ENCODE peak calls at places on chromosomes 2 and 18, in four cellular contexts. One of them, this sample, is unnamed.

GRCh38 chr2:10414000-10414451 is 34.1 kb downstream of the ODC1 start:
- DNase-seq in HepG2: no peak
- DNase-seq in GM12878: no peak
- DNase-seq in K562: no peak
- DNase-seq in this sample: no peak

GRCh38 chr2:38572167-38572566 is 30.6 kb downstream of the HNRNPLL start:
- DNase-seq in HepG2: no peak
- DNase-seq in GM12878: no peak
- DNase-seq in K562: no peak
- DNase-seq in this sample: no peak

GRCh38 chr18:79508565-79509535 is 113.1 kb downstream of the NFATC1 start:
- DNase-seq in HepG2: no peak
- DNase-seq in GM12878: no peak
- DNase-seq in K562: no peak
- DNase-seq in this sample: no peak

GRCh38 chr18:45335644-45336043 is 279.6 kb upstream of the SLC14A2 start:
- DNase-seq in HepG2: no peak
- DNase-seq in GM12878: no peak
- DNase-seq in K562: no peak
- DNase-seq in this sample: no peak

GRCh38 chr2:1995584-1995983 is 251.3 kb upstream of the PXDN start:
- DNase-seq in HepG2: no peak
- DNase-seq in GM12878: no peak
- DNase-seq in K562: no peak
- DNase-seq in this sample: no peak

GRCh38 chr2:104388296-104388695 is 465.6 kb upstream of the POU3F3 start:
- DNase-seq in HepG2: no peak
- DNase-seq in GM12878: no peak
- DNase-seq in K562: no peak
- DNase-seq in this sample: no peak

GRCh38 chr18:366466-367053 is 98.7 kb upstream of the THOC1 start:
- DNase-seq in HepG2: no peak
- DNase-seq in GM12878: no peak
- DNase-seq in K562: no peak
- DNase-seq in this sample: no peak

GRCh38 chr2:30385327-30385726 is 61.7 kb upstream of the LCLAT1 start:
- DNase-seq in HepG2: no peak
- DNase-seq in GM12878: no peak
- DNase-seq in K562: no peak
- DNase-seq in this sample: no peak

GRCh38 chr2:217797661-217798069 is 205.1 kb downstream of the TNS1 start:
- DNase-seq in HepG2: no peak
- DNase-seq in GM12878: no peak
- DNase-seq in K562: peak
- DNase-seq in this sample: no peak

GRCh38 chr2:64670047-64670446 is 16.3 kb upstream of the SERTAD2 start:
- DNase-seq in HepG2: no peak
- DNase-seq in GM12878: no peak
- DNase-seq in K562: no peak
- DNase-seq in this sample: no peak

GRCh38 chr2:83582589-83582988 is 876.5 kb downstream of the SUCLG1 start:
- DNase-seq in HepG2: no peak
- DNase-seq in GM12878: no peak
- DNase-seq in K562: no peak
- DNase-seq in this sample: no peak

GRCh38 chr2:223000872-223001825 is 50.8 kb upstream of the KCNE4 start:
- DNase-seq in HepG2: no peak
- DNase-seq in GM12878: no peak
- DNase-seq in K562: no peak
- DNase-seq in this sample: no peak

GRCh38 chr2:33477473-33478468 is 1.3 kb downstream of the RASGRP3 start:
- DNase-seq in HepG2: no peak
- DNase-seq in GM12878: no peak
- DNase-seq in K562: peak
- DNase-seq in this sample: no peak

GRCh38 chr2:33426666-33427231 is 49.7 kb upstream of the RASGRP3 start:
- DNase-seq in HepG2: peak
- DNase-seq in GM12878: no peak
- DNase-seq in K562: no peak
- DNase-seq in this sample: no peak

GRCh38 chr18:78915446-78916008 is 64.1 kb upstream of the SALL3 start:
- DNase-seq in HepG2: no peak
- DNase-seq in GM12878: no peak
- DNase-seq in K562: no peak
- DNase-seq in this sample: no peak

GRCh38 chr2:61134141-61134540 is 27.8 kb upstream of the C2orf74 start:
- DNase-seq in HepG2: peak
- DNase-seq in GM12878: no peak
- DNase-seq in K562: no peak
- DNase-seq in this sample: no peak

DNA sequence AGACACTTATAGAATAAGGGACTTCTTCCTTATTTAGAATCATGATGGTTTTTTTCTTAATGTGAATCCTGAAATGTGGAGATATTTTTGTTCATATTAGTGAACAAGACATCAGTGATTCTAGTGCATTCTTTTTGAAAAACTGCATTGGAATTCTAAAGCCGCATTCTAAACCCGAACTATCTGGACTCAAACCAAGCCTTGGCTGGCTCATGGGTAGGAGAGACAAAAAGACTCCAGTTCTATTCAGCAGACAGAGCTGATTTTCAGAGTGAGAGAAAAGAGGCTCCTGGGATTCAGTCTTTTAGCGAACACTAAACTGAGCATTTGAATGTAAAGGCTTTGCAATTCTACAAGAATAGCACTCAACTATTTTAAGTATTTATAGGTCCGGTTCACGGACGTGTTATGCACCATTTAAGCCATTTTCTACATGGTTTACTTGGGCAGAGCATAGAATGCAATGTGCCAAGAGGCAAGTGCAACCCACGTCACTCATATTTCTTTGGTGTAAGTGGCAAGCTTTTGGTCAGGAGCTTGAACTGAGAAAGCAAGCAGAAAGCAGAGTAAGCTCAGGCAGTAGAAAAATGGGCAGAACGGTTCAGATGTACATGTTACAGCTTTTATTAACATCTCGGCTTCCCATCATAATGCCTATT is 227.3 kb upstream of the RAB12 start:
- DNase-seq in HepG2: no peak
- DNase-seq in GM12878: no peak
- DNase-seq in K562: no peak
- DNase-seq in this sample: no peak
- TF ChIP-seq ATF3 in HepG2: no peak
- TF ChIP-seq ATF3 in GM12878: no peak
- TF ChIP-seq ATF3 in K562: no peak
- TF ChIP-seq ATF3 in this sample: no peak

DNA sequence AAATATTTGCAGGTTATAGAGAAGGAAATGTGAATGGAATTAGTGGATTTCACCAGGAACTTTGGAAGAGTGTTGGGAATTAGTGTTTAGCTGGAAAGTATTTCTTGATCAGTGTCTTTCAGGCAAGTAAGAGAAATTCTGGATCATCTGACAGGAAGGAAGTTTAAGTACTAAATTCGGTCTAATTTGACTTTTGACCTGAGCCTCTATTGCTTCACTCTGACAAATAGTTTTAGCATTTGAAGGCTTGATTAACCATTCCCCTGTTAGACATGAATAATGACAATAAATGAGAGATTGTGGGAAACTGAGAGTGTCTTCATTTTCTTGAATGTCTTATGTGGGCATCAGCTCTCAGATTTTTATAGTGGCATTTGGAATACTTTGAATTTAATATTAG is 16.0 kb downstream of the CCNT2 start:
- DNase-seq in HepG2: no peak
- DNase-seq in GM12878: no peak
- DNase-seq in K562: no peak
- DNase-seq in this sample: no peak
- TF ChIP-seq RAD21 in HepG2: no peak
- TF ChIP-seq RAD21 in GM12878: no peak
- TF ChIP-seq RAD21 in K562: no peak
- TF ChIP-seq RAD21 in this sample: no peak

DNA sequence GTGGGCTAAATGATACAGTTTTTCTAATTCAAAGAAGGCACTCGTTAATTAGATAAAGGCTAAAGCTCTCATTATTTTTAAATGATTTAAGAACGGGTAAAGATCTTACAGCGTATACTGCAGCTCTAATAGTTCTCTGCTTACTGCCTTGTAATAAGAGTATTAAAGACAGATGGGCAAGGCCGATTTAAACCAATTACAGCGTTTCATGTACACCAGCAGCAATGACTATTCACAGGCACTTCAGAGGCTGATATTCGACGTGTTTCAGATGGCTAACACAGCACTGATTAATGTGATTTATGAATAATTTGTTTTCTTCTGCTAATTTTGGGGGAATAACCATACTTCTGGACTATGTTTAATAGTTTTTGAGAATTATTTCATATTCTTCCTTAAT is 259.3 kb downstream of the ZNF407 start:
- DNase-seq in HepG2: no peak
- DNase-seq in GM12878: no peak
- DNase-seq in K562: no peak
- DNase-seq in this sample: no peak
- TF ChIP-seq ZBTB33 in HepG2: no peak
- TF ChIP-seq ZBTB33 in GM12878: no peak
- TF ChIP-seq ZBTB33 in K562: no peak
- TF ChIP-seq ZBTB33 in this sample: no peak

DNA sequence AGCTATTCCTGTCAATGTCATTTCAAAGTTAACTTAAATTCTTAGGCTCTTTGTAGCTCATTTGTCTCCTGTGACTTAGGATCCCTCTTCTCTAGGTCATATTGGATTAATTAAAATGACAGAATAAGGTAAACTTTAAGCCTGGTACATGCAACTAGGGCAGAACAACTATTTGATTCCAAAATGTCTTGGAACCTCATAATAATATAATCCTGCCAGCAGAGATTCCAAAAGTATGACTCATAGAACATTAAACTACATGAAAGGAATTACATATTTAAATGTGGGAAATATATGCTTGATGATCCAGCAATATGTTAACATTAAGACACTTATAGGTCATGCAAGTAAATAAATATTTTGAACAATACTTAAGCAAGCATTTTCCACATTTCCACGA is 63.3 kb downstream of the COL3A1 start:
- DNase-seq in HepG2: no peak
- DNase-seq in GM12878: no peak
- DNase-seq in K562: no peak
- DNase-seq in this sample: no peak
- TF ChIP-seq ATF3 in HepG2: no peak
- TF ChIP-seq ATF3 in GM12878: no peak
- TF ChIP-seq ATF3 in K562: no peak
- TF ChIP-seq ATF3 in this sample: no peak